ENCODE peak calls at places on chromosomes 3 and 15, in four cellular contexts. Q is HL-60, U is AG04450, C is H7. G is an unnamed sample.

GRCh38 chr3:72830452-72831217 is 17.6 kb downstream of the SHQ1 start:
- DNase-seq in C (no peak), Q (no peak), U (no peak), G (no peak)

GRCh38 chr15:77541421-77542181 is 91.1 kb downstream of the LINGO1 start:
- DNase-seq in Q (no peak), U (no peak), C (peak; percentile 72), G (peak; percentile 47)

GRCh38 chr3:30632065-30632464 is 25.7 kb downstream of the TGFBR2 start:
- DNase-seq in C (no peak), U (no peak), Q (no peak), G (peak; percentile 87)

GRCh38 chr15:39251413-39252197 is 329.3 kb upstream of the THBS1 start:
- DNase-seq in C (no peak), Q (no peak), U (no peak), G (no peak)

GRCh38 chr3:8970971-8971589 is 7.8 kb upstream of the RAD18 start:
- DNase-seq in Q (peak; percentile 56), C (no peak), U (peak; percentile 37), G (peak; percentile 72)

GRCh38 chr3:50708620-50709019 is 33.9 kb downstream of the DOCK3 start:
- DNase-seq in Q (no peak), C (no peak), U (no peak), G (no peak)

GRCh38 chr3:197428117-197428761 is 127.5 kb downstream of the BDH1 start:
- DNase-seq in U (no peak), C (no peak), Q (peak; percentile 34), G (peak; percentile 59)

GRCh38 chr3:27943106-27943505 is 221.0 kb upstream of the EOMES start:
- DNase-seq in Q (peak; percentile 7), U (no peak), C (peak; percentile 8), G (no peak)

GRCh38 chr15:96107922-96108321 is 222.6 kb upstream of the NR2F2 start:
- DNase-seq in U (no peak), Q (no peak), C (no peak), G (peak; percentile 36)

GRCh38 chr15:48427960-48428547 is 96.8 kb downstream of the DUT start:
- DNase-seq in U (peak; percentile 58), Q (no peak), C (no peak), G (no peak)

GRCh38 chr15:68616397-68616796 is 37.6 kb downstream of the CORO2B start:
- DNase-seq in Q (no peak), U (no peak), C (no peak), G (no peak)

GRCh38 chr15:73873889-73874511 is 636 bp downstream of the TBC1D21 start:
- DNase-seq in Q (peak; percentile 33), U (peak; percentile 18), C (no peak), G (peak; percentile 67)

GRCh38 chr3:126130981-126131750 is 47.2 kb upstream of the SLC41A3 start:
- DNase-seq in Q (no peak), U (no peak), C (peak; percentile 16), G (no peak)

GRCh38 chr3:50515565-50516047 is 12.2 kb upstream of the CACNA2D2 start:
- DNase-seq in Q (no peak), U (no peak), C (peak; percentile 88), G (no peak)

DNA sequence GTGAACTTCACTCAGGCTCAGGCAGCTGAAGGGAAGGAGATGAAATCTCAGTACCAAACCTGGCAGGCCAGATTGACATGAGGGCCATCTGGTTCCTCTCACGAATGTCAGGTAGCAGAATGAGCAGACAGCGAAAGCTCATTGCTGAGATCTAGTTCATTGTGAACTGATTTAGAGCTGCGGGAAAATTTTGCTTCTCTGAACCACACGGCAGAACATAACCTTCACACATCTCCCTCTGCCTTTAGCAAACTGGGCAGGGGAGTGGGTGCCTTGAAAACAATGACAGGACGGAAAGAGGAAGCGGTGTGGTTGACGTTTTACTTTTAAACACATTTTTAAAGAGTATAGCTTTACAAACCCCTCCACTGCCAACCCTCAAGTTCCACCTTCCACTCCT is 26.2 kb upstream of the GOLGA8B start:
- DNase-seq in C (no peak), Q (peak; percentile 49), U (no peak), G (no peak)
- H3K4me3 ChIP-seq in C (no peak overlapping the region), Q (no peak overlapping the region), U (no peak overlapping the region), G (no peak overlapping the region)

DNA sequence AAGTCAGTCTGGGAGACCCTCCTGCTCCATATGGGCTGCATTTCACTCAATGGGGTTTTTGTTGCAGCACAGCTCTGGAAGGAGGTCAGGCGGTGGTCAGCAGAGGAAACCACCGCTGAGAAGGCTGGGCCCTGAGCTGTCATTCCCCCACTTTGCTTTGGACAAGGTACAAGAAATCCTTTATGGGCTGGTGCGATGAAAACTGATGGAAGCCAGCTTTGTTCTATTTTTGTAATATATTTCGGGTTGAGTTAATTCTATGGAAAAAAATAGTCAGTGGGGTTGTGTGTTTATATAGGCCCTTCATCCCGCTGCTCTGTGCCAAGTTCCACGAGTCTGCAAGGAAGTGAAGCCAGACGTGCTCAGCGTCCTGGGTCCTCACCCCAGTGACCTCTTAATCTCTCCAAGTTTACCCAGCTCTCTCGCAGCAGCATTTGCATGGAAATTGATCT is 157.2 kb upstream of the TMC3 start:
- DNase-seq in U (no peak), C (peak; percentile 15), Q (no peak), G (peak; percentile 47)
- H3K4me3 ChIP-seq in U (peak overlapping the region; percentile 5), C (no peak overlapping the region), Q (no peak overlapping the region), G (no peak overlapping the region)

DNA sequence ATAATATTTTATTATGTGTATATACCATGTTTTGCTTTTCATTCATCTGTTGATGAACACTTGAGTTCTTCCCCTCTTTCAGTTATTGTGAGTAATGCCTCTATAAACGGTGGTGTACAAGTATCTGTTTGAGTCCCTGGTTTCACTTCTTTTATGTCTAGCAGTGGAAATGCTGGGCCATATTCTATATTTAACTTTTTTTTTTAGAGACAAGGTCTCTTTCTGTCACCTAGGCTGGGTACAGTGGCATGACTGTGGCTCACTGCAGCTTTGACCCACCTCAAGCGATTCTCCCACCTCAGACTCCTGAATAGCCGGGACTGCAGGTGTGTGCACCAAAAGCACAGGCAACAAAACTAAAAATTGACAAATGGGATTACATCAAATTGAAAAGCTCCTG is 19.9 kb downstream of the GOLM2 start:
- DNase-seq in U (no peak), Q (no peak), C (no peak), G (no peak)
- H3K4me3 ChIP-seq in U (no peak overlapping the region), Q (no peak overlapping the region), C (no peak overlapping the region), G (no peak overlapping the region)

DNA sequence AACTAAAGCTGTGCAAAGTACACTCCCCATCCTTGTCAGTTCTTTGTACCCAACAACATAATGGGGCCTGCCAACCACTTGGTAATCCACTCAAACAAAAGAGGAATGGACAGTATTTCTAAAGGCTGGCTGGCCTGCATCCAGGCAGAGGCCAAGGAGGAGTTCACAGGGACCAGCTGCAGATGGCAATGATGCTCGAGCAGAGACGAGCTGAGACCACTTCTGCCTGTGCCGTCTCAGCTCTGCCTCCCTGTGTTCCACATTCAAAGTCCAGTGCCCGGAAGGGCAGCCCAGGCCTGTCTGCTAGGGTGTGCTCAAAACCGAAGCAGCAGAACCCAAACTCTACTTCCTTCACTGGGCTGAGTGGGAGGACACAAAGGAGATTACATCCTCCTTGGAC is 14.3 kb downstream of the CXCR6 start:
- DNase-seq in Q (no peak), C (no peak), U (no peak), G (no peak)
- H3K4me3 ChIP-seq in Q (no peak overlapping the region), C (no peak overlapping the region), U (no peak overlapping the region), G (no peak overlapping the region)

DNA sequence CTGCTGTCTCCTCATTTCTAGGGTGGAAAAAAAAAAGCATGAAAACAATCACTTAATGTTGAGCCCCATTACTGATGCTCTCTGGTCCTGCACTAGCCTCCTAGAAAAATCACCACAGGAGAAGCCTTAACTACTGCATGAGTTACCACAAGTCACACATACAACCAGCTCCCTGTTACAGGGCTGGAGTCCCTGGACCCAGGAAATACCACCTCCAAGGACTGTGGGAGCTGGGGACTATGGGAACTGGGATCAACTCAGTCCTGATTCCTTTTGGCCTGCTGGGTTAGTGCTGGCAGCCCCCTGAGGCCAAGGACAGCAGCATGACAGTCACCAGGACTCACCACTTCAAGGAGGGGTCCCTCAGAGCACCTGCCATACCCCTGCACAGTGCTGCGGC is 534 bp downstream of the NR1I2 start:
- DNase-seq in U (no peak), C (no peak), Q (no peak), G (no peak)
- H3K4me3 ChIP-seq in U (no peak overlapping the region), C (no peak overlapping the region), Q (no peak overlapping the region), G (no peak overlapping the region)

DNA sequence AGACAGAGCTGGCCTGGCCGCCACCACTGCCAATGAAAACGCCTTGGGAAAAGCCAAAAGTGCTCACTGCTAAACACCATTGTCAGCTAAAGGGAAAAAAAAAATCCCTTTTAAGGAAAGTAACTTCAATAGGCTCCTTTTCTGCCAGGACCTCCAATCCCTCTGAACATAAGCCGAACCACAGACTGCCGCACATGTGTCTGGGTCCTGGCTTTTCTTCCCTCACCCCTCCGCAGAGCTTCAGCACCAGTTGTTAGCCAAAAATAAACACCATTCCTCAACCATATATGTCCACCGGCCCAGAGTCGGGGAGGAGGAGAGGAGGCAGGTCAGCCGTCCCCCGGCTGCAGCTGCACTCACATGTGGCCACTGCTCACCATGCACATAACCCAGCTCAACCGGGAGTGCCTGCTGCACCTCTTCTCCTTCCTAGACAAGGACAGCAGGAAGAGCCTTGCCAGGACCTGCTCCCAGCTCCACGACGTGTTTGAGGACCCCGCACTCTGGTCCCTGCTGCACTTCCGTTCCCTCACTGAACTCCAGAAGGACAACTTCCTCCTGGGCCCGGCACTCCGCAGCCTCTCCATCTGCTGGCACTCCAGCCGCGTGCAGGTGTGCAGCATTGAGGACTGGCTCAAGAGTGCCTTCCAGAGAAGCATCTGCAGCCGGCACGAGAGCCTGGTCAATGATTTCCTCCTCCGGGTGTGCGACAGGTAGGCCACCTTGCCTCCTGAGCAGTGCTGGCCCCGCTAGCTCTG is at the start of gene FBXL22:
- DNase-seq in C (no peak), Q (no peak), U (peak; percentile 78), G (peak; percentile 78)
- H3K4me3 ChIP-seq in C (no peak within 1 kb of the TSS), Q (no peak within 1 kb of the TSS), U (peak within 1 kb of the TSS; percentile 25), G (no peak within 1 kb of the TSS)

DNA sequence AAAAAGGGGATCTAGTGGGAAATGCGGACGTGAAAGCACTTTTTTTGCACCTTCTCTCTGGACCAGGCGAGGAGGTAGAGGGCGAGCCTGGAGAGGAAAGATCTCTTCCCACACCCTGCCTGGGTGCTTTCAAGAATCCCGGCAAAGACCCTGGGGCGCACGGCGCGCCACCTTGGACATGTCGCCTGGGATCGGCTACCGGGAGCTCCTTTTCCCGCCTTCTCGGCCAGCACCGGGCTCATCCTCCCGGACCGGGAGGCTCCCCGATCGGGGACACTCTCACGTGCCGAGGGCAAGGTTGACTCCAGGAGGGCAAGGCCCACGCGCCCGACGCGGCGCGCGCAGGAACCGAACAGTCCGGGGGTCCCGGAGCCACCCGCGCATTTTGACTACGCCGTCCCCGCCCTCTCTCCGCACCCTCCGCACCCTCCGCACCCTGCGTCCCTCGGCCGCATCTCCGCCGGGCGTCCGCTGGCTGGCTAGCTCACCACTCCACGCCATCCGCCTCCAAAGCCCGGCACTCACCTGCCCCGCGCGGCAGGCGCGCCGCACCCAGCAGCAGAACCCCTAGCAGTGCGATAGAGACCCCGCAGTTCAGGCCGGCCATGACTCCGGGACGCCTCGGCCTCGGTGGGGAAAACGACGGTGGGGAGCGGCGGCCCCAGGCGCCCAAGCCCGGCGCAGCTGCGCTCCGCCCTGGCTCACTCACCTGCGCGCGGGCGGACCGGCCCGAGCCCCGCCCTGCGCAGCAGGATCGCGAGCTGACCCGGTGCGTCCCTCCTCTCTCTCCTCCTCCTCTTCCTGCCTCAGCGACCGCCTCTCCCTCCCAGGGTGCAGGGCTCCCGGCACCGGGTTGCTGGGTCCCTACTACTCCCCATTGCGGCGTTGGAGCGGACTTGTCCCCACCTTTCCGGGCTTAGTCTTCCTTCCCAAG is at the start of gene CDCP1:
- DNase-seq in Q (no peak), U (no peak), C (peak; percentile 91), G (peak; percentile 22)
- H3K4me3 ChIP-seq in Q (peak within 1 kb of the TSS; percentile 39), U (peak within 1 kb of the TSS; percentile 69), C (peak within 1 kb of the TSS; percentile 73), G (peak within 1 kb of the TSS; percentile 77)